ENCODE peak calls at places on chromosomes 1 and 21, in eight cellular contexts. One of them, this sample, is unnamed.

GRCh38 chr1:194014004-194014403 is 827.6 kb upstream of the B3GALT2 start:
- ATAC-seq in body of pancreas: no peak
- ATAC-seq in heart left ventricle: no peak
- ATAC-seq in GM12878: no peak
- ATAC-seq in HepG2: no peak
- ATAC-seq in HCT116: no peak
- ATAC-seq in A549: no peak
- ATAC-seq in gastrocnemius medialis: no peak
- ATAC-seq in this sample: no peak

GRCh38 chr1:221832617-221833016 is 90.7 kb upstream of the DUSP10 start:
- ATAC-seq in body of pancreas: no peak
- ATAC-seq in heart left ventricle: peak
- ATAC-seq in GM12878: no peak
- ATAC-seq in HepG2: no peak
- ATAC-seq in HCT116: no peak
- ATAC-seq in A549: no peak
- ATAC-seq in gastrocnemius medialis: no peak
- ATAC-seq in this sample: no peak

GRCh38 chr1:225845633-225846259 is 35.8 kb downstream of the EPHX1 start:
- ATAC-seq in body of pancreas: peak
- ATAC-seq in heart left ventricle: peak
- ATAC-seq in GM12878: peak
- ATAC-seq in HepG2: peak
- ATAC-seq in HCT116: peak
- ATAC-seq in A549: peak
- ATAC-seq in gastrocnemius medialis: peak
- ATAC-seq in this sample: peak

GRCh38 chr1:230883964-230884363 is 15.6 kb upstream of the C1orf198 start:
- ATAC-seq in body of pancreas: no peak
- ATAC-seq in heart left ventricle: no peak
- ATAC-seq in GM12878: no peak
- ATAC-seq in HepG2: no peak
- ATAC-seq in HCT116: no peak
- ATAC-seq in A549: no peak
- ATAC-seq in gastrocnemius medialis: no peak
- ATAC-seq in this sample: peak

GRCh38 chr21:36203603-36203889 is 46.9 kb downstream of the DOP1B start:
- ATAC-seq in body of pancreas: peak
- ATAC-seq in heart left ventricle: no peak
- ATAC-seq in GM12878: peak
- ATAC-seq in HepG2: peak
- ATAC-seq in HCT116: peak
- ATAC-seq in A549: peak
- ATAC-seq in gastrocnemius medialis: peak
- ATAC-seq in this sample: no peak

GRCh38 chr1:157490337-157491165 is 61.8 kb downstream of the FCRL5 start:
- ATAC-seq in body of pancreas: peak
- ATAC-seq in heart left ventricle: no peak
- ATAC-seq in GM12878: peak
- ATAC-seq in HepG2: peak
- ATAC-seq in HCT116: peak
- ATAC-seq in A549: peak
- ATAC-seq in gastrocnemius medialis: no peak
- ATAC-seq in this sample: no peak

GRCh38 chr1:205637854-205638468 is 6.2 kb upstream of the ELK4 start:
- ATAC-seq in body of pancreas: no peak
- ATAC-seq in heart left ventricle: no peak
- ATAC-seq in GM12878: peak
- ATAC-seq in HepG2: no peak
- ATAC-seq in HCT116: no peak
- ATAC-seq in A549: no peak
- ATAC-seq in gastrocnemius medialis: no peak
- ATAC-seq in this sample: no peak

GRCh38 chr1:89483010-89483756 is 41.4 kb upstream of the LRRC8B start:
- ATAC-seq in body of pancreas: peak
- ATAC-seq in heart left ventricle: no peak
- ATAC-seq in GM12878: peak
- ATAC-seq in HepG2: peak
- ATAC-seq in HCT116: peak
- ATAC-seq in A549: peak
- ATAC-seq in gastrocnemius medialis: peak
- ATAC-seq in this sample: no peak

GRCh38 chr1:183877321-183877720 is 72.4 kb downstream of the RGL1 start:
- ATAC-seq in body of pancreas: no peak
- ATAC-seq in heart left ventricle: no peak
- ATAC-seq in GM12878: no peak
- ATAC-seq in HepG2: no peak
- ATAC-seq in HCT116: no peak
- ATAC-seq in A549: no peak
- ATAC-seq in gastrocnemius medialis: peak
- ATAC-seq in this sample: peak

GRCh38 chr1:61210435-61211012 is 128.2 kb downstream of the NFIA start:
- ATAC-seq in body of pancreas: no peak
- ATAC-seq in heart left ventricle: no peak
- ATAC-seq in GM12878: no peak
- ATAC-seq in HepG2: peak
- ATAC-seq in HCT116: peak
- ATAC-seq in A549: peak
- ATAC-seq in gastrocnemius medialis: peak
- ATAC-seq in this sample: no peak

DNA sequence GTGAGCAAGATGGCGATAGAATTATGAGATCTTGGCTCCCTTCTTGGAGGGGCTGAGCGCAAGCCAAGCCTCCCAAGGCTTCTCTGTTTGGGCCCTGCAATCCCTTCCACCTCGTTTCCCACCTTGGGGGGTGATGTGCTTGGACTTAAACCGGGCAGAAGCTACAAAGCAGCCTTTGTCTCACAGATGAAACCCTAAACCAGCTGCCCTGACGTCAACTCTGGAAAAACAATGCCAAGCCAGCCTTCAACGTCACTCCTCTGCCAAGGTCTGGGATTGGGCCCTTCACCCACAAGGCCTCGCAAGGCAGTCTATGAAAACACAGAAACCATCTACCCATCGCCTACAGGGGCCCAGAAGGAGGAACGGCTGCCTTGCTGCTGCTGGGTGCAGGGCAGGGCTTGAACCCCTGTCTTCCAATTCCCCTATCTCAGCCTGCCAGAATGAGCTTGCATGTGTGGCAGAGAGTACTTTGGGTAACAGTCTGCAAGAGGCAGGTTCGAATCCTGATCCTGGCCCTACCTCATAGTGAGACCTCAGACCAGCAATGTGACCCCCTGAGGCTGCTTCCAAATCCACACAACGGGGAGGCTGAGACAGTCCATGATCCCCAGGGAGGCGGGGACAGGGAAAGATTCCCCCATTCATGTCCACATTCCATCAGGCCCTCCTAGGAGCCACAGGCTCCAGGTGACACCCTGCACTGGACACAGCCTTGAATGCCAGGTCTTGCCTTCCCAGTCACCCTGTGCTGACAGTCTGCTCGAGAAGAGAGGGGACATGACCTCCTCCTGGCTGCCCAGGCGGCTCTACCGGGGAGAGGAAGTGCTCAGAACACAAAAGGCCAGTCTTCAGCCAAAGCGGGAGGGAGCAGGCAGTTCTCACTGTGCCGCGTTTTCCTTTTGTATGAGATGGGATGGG is 15.0 kb downstream of the IFFO2 start:
- ATAC-seq in body of pancreas: peak
- ATAC-seq in heart left ventricle: peak
- ATAC-seq in GM12878: no peak
- ATAC-seq in HepG2: peak
- ATAC-seq in HCT116: peak
- ATAC-seq in A549: no peak
- ATAC-seq in gastrocnemius medialis: peak
- ATAC-seq in this sample: no peak
- TF ChIP-seq POLR2A in body of pancreas: peak
- TF ChIP-seq POLR2A in heart left ventricle: no peak
- TF ChIP-seq POLR2A in GM12878: no peak
- TF ChIP-seq POLR2A in HepG2: peak
- TF ChIP-seq POLR2A in HCT116: no peak
- TF ChIP-seq POLR2A in A549: no peak
- TF ChIP-seq POLR2A in gastrocnemius medialis: no peak
- TF ChIP-seq POLR2A in this sample: no peak

GRCh38 chr1:236142358-236143103 is at the start of gene GPR137B:
- ATAC-seq in body of pancreas: peak
- ATAC-seq in heart left ventricle: no peak
- ATAC-seq in GM12878: peak
- ATAC-seq in HepG2: peak
- ATAC-seq in HCT116: peak
- ATAC-seq in A549: peak
- ATAC-seq in gastrocnemius medialis: no peak
- ATAC-seq in this sample: peak

GRCh38 chr1:236144033-236144432 is 1.7 kb downstream of the GPR137B start:
- ATAC-seq in body of pancreas: no peak
- ATAC-seq in heart left ventricle: no peak
- ATAC-seq in GM12878: peak
- ATAC-seq in HepG2: no peak
- ATAC-seq in HCT116: no peak
- ATAC-seq in A549: no peak
- ATAC-seq in gastrocnemius medialis: no peak
- ATAC-seq in this sample: no peak

GRCh38 chr1:236147068-236147467 is 4.7 kb downstream of the GPR137B start:
- ATAC-seq in body of pancreas: no peak
- ATAC-seq in heart left ventricle: no peak
- ATAC-seq in GM12878: no peak
- ATAC-seq in HepG2: no peak
- ATAC-seq in HCT116: no peak
- ATAC-seq in A549: no peak
- ATAC-seq in gastrocnemius medialis: no peak
- ATAC-seq in this sample: no peak

GRCh38 chr1:236143104-236143948 is 987 bp downstream of the GPR137B start:
- ATAC-seq in body of pancreas: no peak
- ATAC-seq in heart left ventricle: no peak
- ATAC-seq in GM12878: peak
- ATAC-seq in HepG2: peak
- ATAC-seq in HCT116: no peak
- ATAC-seq in A549: no peak
- ATAC-seq in gastrocnemius medialis: no peak
- ATAC-seq in this sample: peak

GRCh38 chr1:236144446-236145150 is 2.3 kb downstream of the GPR137B start:
- ATAC-seq in body of pancreas: no peak
- ATAC-seq in heart left ventricle: peak
- ATAC-seq in GM12878: peak
- ATAC-seq in HepG2: no peak
- ATAC-seq in HCT116: no peak
- ATAC-seq in A549: no peak
- ATAC-seq in gastrocnemius medialis: no peak
- ATAC-seq in this sample: no peak
- H3K4me3 ChIP-seq in body of pancreas: no peak
- H3K4me3 ChIP-seq in heart left ventricle: no peak
- H3K4me3 ChIP-seq in GM12878: peak
- H3K4me3 ChIP-seq in HepG2: no peak
- H3K4me3 ChIP-seq in HCT116: no peak
- H3K4me3 ChIP-seq in A549: no peak
- H3K4me3 ChIP-seq in gastrocnemius medialis: no peak
- H3K4me3 ChIP-seq in this sample: no peak

DNA sequence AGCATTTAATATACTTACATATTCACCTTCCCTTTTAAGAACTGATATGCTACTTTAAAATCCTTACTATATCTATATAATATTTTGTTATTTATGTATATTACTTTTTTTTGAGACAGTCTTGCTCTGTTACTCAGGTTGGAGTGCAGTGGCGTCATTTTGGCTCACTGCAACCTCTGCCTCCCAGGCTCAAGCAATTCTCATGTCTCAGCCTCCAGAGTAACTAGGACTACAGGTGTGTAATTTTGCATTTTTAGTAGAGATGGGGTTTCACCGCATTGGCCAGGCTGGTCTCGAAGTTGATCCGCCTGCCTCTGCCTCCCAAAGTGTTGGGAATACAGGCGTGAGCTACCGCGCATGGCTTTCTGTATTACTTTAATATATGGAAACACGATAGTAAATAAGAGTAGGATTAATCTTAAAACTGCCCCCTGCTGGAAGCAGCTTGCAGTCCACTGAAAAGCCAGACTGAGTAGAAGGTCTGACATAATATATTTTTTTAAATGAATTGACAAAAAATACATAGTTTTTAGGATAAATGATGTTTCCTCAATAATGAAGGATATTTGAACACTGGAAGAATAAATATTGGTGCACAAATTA is 24.4 kb downstream of the RCAN3 start:
- ATAC-seq in body of pancreas: no peak
- ATAC-seq in heart left ventricle: no peak
- ATAC-seq in GM12878: peak
- ATAC-seq in HepG2: no peak
- ATAC-seq in HCT116: peak
- ATAC-seq in A549: peak
- ATAC-seq in gastrocnemius medialis: no peak
- ATAC-seq in this sample: no peak
- TF ChIP-seq CTCF in body of pancreas: peak
- TF ChIP-seq CTCF in heart left ventricle: peak
- TF ChIP-seq CTCF in GM12878: peak
- TF ChIP-seq CTCF in HepG2: peak
- TF ChIP-seq CTCF in HCT116: peak
- TF ChIP-seq CTCF in A549: peak
- TF ChIP-seq CTCF in gastrocnemius medialis: peak
- TF ChIP-seq CTCF in this sample: no peak

GRCh38 chr1:35431173-35431599 is 126.0 kb downstream of the KIAA0319L start:
- ATAC-seq in body of pancreas: no peak
- ATAC-seq in heart left ventricle: no peak
- ATAC-seq in GM12878: no peak
- ATAC-seq in HepG2: no peak
- ATAC-seq in HCT116: no peak
- ATAC-seq in A549: no peak
- ATAC-seq in gastrocnemius medialis: no peak
- ATAC-seq in this sample: no peak

GRCh38 chr1:35433714-35434113 is 123.5 kb downstream of the KIAA0319L start:
- ATAC-seq in body of pancreas: no peak
- ATAC-seq in heart left ventricle: no peak
- ATAC-seq in GM12878: no peak
- ATAC-seq in HepG2: no peak
- ATAC-seq in HCT116: no peak
- ATAC-seq in A549: no peak
- ATAC-seq in gastrocnemius medialis: no peak
- ATAC-seq in this sample: no peak

GRCh38 chr1:35432231-35432630 is 125.0 kb downstream of the KIAA0319L start:
- ATAC-seq in body of pancreas: no peak
- ATAC-seq in heart left ventricle: no peak
- ATAC-seq in GM12878: no peak
- ATAC-seq in HepG2: no peak
- ATAC-seq in HCT116: no peak
- ATAC-seq in A549: no peak
- ATAC-seq in gastrocnemius medialis: no peak
- ATAC-seq in this sample: no peak

GRCh38 chr1:35428360-35428759 is 128.8 kb downstream of the KIAA0319L start:
- ATAC-seq in body of pancreas: no peak
- ATAC-seq in heart left ventricle: no peak
- ATAC-seq in GM12878: no peak
- ATAC-seq in HepG2: no peak
- ATAC-seq in HCT116: no peak
- ATAC-seq in A549: no peak
- ATAC-seq in gastrocnemius medialis: no peak
- ATAC-seq in this sample: no peak

DNA sequence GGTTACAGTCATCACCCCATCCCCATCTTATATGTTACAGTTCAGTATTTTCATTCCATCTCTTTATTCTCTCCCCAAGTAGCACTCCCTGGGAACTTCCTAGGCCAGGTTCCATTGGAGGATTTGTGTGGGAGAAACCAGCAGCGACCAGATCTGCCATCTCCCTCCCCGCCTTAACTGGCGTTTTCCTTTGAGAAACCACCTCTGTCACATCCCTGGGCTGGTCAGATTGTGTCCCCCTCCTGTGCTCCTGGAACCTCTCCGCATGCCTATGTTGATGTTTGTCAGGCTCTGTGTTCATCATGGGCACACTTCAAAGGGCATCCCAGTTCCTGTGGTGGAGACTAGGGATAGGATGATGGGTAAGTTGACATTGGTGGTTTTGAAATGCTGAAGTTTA is 126.4 kb downstream of the KIAA0319L start:
- ATAC-seq in body of pancreas: no peak
- ATAC-seq in heart left ventricle: no peak
- ATAC-seq in GM12878: no peak
- ATAC-seq in HepG2: no peak
- ATAC-seq in HCT116: no peak
- ATAC-seq in A549: no peak
- ATAC-seq in gastrocnemius medialis: no peak
- ATAC-seq in this sample: no peak
- TF ChIP-seq POLR2A in body of pancreas: no peak
- TF ChIP-seq POLR2A in heart left ventricle: no peak
- TF ChIP-seq POLR2A in GM12878: no peak
- TF ChIP-seq POLR2A in HepG2: no peak
- TF ChIP-seq POLR2A in HCT116: no peak
- TF ChIP-seq POLR2A in A549: no peak
- TF ChIP-seq POLR2A in gastrocnemius medialis: no peak
- TF ChIP-seq POLR2A in this sample: no peak

This sample was measured in gastroesophageal sphincter.